ENCODE peak calls at places on chromosome 19, in six cellular contexts. W, M, T, D, K and V are unnamed samples.

GRCh38 chr19:18167975-18168645 is 5.5 kb upstream of the IFI30 start:
- DNase-seq in W (no peak), M (no peak), T (no peak), D (peak; percentile 50), K (peak; percentile 53), V (no peak)

GRCh38 chr19:58439576-58440554 is at the start of gene ZNF132:
- DNase-seq in W (peak; percentile 96), M (peak; percentile 88), T (peak; percentile 99), D (peak; percentile 95), K (no peak), V (peak; percentile 99)

GRCh38 chr19:41872775-41873647 is 4.1 kb upstream of the CD79A start:
- DNase-seq in W (no peak), M (peak; percentile 44), T (no peak), D (no peak), K (peak; percentile 75), V (peak; percentile 72)

GRCh38 chr19:18587962-18588610 is 512 bp upstream of the REX1BD start:
- DNase-seq in W (no peak), M (no peak), T (no peak), D (no peak), K (no peak), V (no peak)

GRCh38 chr19:30671622-30672051 is 299.5 kb downstream of the ZNF536 start:
- DNase-seq in W (no peak), M (no peak), T (no peak), D (no peak), K (no peak), V (no peak)

GRCh38 chr19:47436712-47437401 is 17.5 kb upstream of the MEIS3 start:
- DNase-seq in W (peak; percentile 40), M (peak; percentile 75), T (peak; percentile 69), D (peak; percentile 65), K (peak; percentile 74), V (peak; percentile 48)

GRCh38 chr19:29396925-29397324 is 128.9 kb upstream of the VSTM2B start:
- DNase-seq in W (no peak), M (no peak), T (no peak), D (no peak), K (no peak), V (no peak)

GRCh38 chr19:50639121-50640112 is at the start of gene SYT3:
- DNase-seq in W (peak; percentile 6), M (no peak), T (no peak), D (no peak), K (peak; percentile 33), V (no peak)

GRCh38 chr19:49442793-49443365 is 1.6 kb upstream of the SLC17A7 start:
- DNase-seq in W (no peak), M (peak; percentile 91), T (peak; percentile 96), D (peak; percentile 50), K (peak; percentile 92), V (peak; percentile 77)

GRCh38 chr19:7440188-7440975 is 48.5 kb downstream of the PEX11G start:
- DNase-seq in W (no peak), M (no peak), T (no peak), D (no peak), K (no peak), V (no peak)

GRCh38 chr19:7676376-7676775 is 514 bp upstream of the MCEMP1 start:
- DNase-seq in W (no peak), M (no peak), T (peak; percentile 38), D (no peak), K (no peak), V (no peak)

GRCh38 chr19:2678043-2678671 is 24.3 kb downstream of the GNG7 start:
- DNase-seq in W (no peak), M (no peak), T (no peak), D (no peak), K (no peak), V (no peak)

GRCh38 chr19:13146763-13147563 is 3.2 kb downstream of the STX10 start:
- DNase-seq in W (no peak), M (no peak), T (no peak), D (no peak), K (no peak), V (no peak)

GRCh38 chr19:2150794-2151338 is 500 bp downstream of the AP3D1 start:
- DNase-seq in W (no peak), M (no peak), T (no peak), D (no peak), K (no peak), V (no peak)

GRCh38 chr19:362154-362553 is 17.6 kb upstream of the MIER2 start:
- DNase-seq in W (no peak), M (no peak), T (no peak), D (no peak), K (no peak), V (no peak)